ENCODE peak calls at places on chromosomes 11 and 22, in seven cellular contexts. R is CD8-positive, alpha-beta T cell; J is sigmoid colon; T is keratinocyte; Q is A549; V is heart left ventricle; A is A673. P is an unnamed sample. For H3K4me1, the result is how much of the 10 kb centered on the place peaks cover.

GRCh38 chr11:27524155-27524554 is 17.6 kb upstream of the LIN7C start:
- DNase-seq in R (no peak), J (no peak), T (no peak), Q (no peak), V (no peak), A (peak), P (no peak)

GRCh38 chr11:35486934-35487333 is 38.5 kb downstream of the PAMR1 start:
- DNase-seq in R (no peak), J (no peak), T (no peak), Q (no peak), V (no peak), A (no peak), P (no peak)

GRCh38 chr11:57207160-57207559 is 25.4 kb downstream of the LRRC55 start:
- DNase-seq in R (no peak), J (no peak), T (no peak), Q (no peak), V (no peak), A (no peak), P (no peak)

GRCh38 chr22:28023774-28024173 is 104.7 kb upstream of the PITPNB start:
- DNase-seq in R (no peak), J (peak), T (no peak), Q (no peak), V (no peak), A (no peak), P (peak)

GRCh38 chr11:73168925-73169579 is 26.9 kb upstream of the FCHSD2 start:
- DNase-seq in R (no peak), J (peak), T (no peak), Q (no peak), V (no peak), A (no peak), P (no peak)

GRCh38 chr11:2298795-2299747 is 2.6 kb downstream of the C11orf21 start:
- DNase-seq in R (peak), J (no peak), T (peak), Q (peak), V (peak), A (no peak), P (no peak)

GRCh38 chr11:45144126-45145082 is 2.0 kb upstream of the PRDM11 start:
- DNase-seq in R (no peak), J (peak), T (no peak), Q (no peak), V (peak), A (no peak), P (no peak)

GRCh38 chr11:123838659-123839058 is 32.5 kb upstream of the OR6M1 start:
- DNase-seq in R (no peak), J (no peak), T (no peak), Q (no peak), V (no peak), A (no peak), P (no peak)

GRCh38 chr11:128342511-128343133 is 244.7 kb downstream of the ETS1 start:
- DNase-seq in R (peak), J (peak), T (no peak), Q (peak), V (no peak), A (no peak), P (peak)

GRCh38 chr22:50346415-50346945 is 3.4 kb downstream of the PPP6R2 start:
- DNase-seq in R (no peak), J (no peak), T (no peak), Q (no peak), V (no peak), A (no peak), P (no peak)

GRCh38 chr11:77150836-77151235 is 22.8 kb downstream of the MYO7A start:
- DNase-seq in R (no peak), J (no peak), T (no peak), Q (no peak), V (no peak), A (no peak), P (no peak)

GRCh38 chr11:2991477-2992233 is 474 bp downstream of the NAP1L4 start:
- DNase-seq in R (no peak), J (no peak), T (no peak), Q (peak), V (no peak), A (peak), P (no peak)

GRCh38 chr11:125902927-125903752 is at the start of gene PUS3:
- DNase-seq in R (peak), J (peak), T (no peak), Q (peak), V (peak), A (peak), P (peak)

GRCh38 chr11:125904678-125905077 is 370 bp downstream of the DDX25 start:
- DNase-seq in R (no peak), J (no peak), T (no peak), Q (no peak), V (no peak), A (no peak), P (no peak)

GRCh38 chr11:125901872-125902271 is 1.1 kb downstream of the PUS3 start:
- DNase-seq in R (no peak), J (no peak), T (no peak), Q (no peak), V (no peak), A (no peak), P (no peak)

GRCh38 chr11:125902315-125902926 is 585 bp downstream of the PUS3 start:
- DNase-seq in R (no peak), J (no peak), T (no peak), Q (no peak), V (no peak), A (no peak), P (no peak)

GRCh38 chr11:125903753-125904659 is at the start of gene DDX25:
- DNase-seq in R (no peak), J (no peak), T (no peak), Q (no peak), V (no peak), A (peak), P (no peak)
- H3K4me3 ChIP-seq in R (peak), J (no peak), T (peak), Q (peak), V (peak), A (peak), P (peak)

GRCh38 chr11:9971894-9972293 is 308.0 kb downstream of the SWAP70 start:
- DNase-seq in R (no peak), J (no peak), T (no peak), Q (no peak), V (no peak), A (no peak), P (no peak)
- H3K4me1 ChIP-seq in R (under half), J (under half), T (under half), Q (under half), V (under half), A (under half), P (under half)

DNA sequence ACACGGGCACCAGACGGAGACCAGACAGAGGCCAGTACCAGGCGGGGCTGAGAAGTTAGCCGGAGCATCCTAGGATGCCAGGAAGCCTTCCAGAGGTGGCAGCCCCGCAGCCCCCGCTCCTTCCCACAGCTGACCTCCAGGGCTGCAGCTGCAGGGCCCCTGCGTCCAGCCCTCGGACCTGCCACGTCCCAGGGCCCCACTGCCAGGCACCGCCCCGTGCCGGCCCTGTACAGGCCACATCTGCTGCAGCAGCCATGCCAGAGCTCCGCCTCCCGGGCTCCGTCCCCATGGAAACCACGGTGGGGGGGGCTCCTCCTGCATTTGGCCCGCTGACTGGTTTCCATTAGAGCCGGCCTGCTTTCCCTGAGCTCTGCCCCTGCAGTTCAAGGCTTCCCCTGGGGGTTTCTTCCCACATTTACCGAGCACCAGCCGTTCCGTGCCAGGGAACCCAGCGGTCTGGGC is 62.5 kb upstream of the PPARA start:
- DNase-seq in R (no peak), J (peak), T (no peak), Q (no peak), V (peak), A (peak), P (peak)
- H3K4me3 ChIP-seq in R (no peak), J (no peak), T (peak), Q (peak), V (peak), A (no peak), P (peak)

GRCh38 chr11:46243796-46244109 is 33.7 kb upstream of the CREB3L1 start:
- DNase-seq in R (no peak), J (no peak), T (no peak), Q (no peak), V (no peak), A (no peak), P (no peak)
- H3K4me1 ChIP-seq in R (under half), J (under half), T (half or more), Q (under half), V (under half), A (under half), P (under half)

GRCh38 chr11:60951909-60952741 is at the start of gene SLC15A3:
- DNase-seq in R (peak), J (peak), T (no peak), Q (no peak), V (peak), A (no peak), P (peak)
- H3K4me3 ChIP-seq in R (peak), J (peak), T (peak), Q (no peak), V (peak), A (no peak), P (peak)

GRCh38 chr11:8068605-8069221 is 12.3 kb upstream of the TUB start:
- DNase-seq in R (no peak), J (peak), T (no peak), Q (peak), V (peak), A (peak), P (peak)

GRCh38 chr11:8067567-8067928 is 13.5 kb upstream of the TUB start:
- DNase-seq in R (no peak), J (no peak), T (no peak), Q (no peak), V (no peak), A (no peak), P (peak)

GRCh38 chr11:8067929-8068575 is 13.0 kb upstream of the TUB start:
- DNase-seq in R (no peak), J (no peak), T (no peak), Q (no peak), V (no peak), A (no peak), P (peak)

GRCh38 chr11:8066036-8066910 is 14.7 kb upstream of the TUB start:
- DNase-seq in R (peak), J (peak), T (no peak), Q (no peak), V (no peak), A (no peak), P (peak)

DNA sequence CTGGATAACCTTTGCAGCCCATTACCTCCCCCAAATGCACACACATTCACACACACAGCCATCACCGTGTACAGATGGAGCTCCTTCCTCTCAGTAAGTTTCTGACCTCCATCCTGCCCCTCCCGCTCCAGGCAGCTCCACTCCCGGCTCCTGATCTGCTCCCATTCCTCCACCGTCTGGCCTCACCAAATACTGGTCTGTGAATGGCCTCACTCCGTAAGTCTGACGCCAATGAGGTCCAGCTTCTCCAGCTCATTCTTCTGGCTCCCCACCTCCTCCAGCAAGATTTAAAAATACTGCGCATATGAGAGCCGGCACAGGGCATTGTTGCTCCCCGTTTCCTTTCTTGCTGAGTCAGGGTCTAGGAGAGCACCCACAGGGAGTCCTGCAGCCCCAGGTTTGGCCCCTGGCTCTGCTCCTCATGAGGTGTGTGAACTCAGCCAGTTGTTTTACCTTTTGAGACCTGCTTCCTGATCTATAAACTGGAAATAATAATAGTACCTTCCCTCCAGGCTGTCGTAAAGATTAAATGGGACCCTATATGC is 14.0 kb upstream of the TUB start:
- DNase-seq in R (no peak), J (no peak), T (no peak), Q (no peak), V (no peak), A (no peak), P (peak)
- H3K4me1 ChIP-seq in R (under half), J (under half), T (under half), Q (under half), V (half or more), A (under half), P (half or more)

GRCh38 chr22:23772315-23773246 is at the start of gene MMP11:
- DNase-seq in R (peak), J (peak), T (no peak), Q (no peak), V (peak), A (peak), P (peak)
- H3K4me3 ChIP-seq in R (peak), J (peak), T (peak), Q (peak), V (peak), A (peak), P (peak)

GRCh38 chr22:41846268-41847002 is 13.5 kb downstream of the SREBF2 start:
- DNase-seq in R (no peak), J (no peak), T (no peak), Q (no peak), V (no peak), A (no peak), P (no peak)
- H3K4me1 ChIP-seq in R (under half), J (under half), T (half or more), Q (under half), V (half or more), A (under half), P (half or more)

P was measured in left ventricle myocardium inferior.